ENCODE peak calls at places on chromosomes 7 and 10, in eight cellular contexts. S, X, Z, C, L, O, V and H are unnamed samples.

GRCh38 chr7:18352339-18353255 is 143.0 kb upstream of the HDAC9 start:
- DNase-seq in S (peak), X (peak), Z (peak), C (peak), L (peak), O (peak), V (peak), H (peak)

GRCh38 chr7:712601-713457 is 13.7 kb upstream of the DNAAF5 start:
- DNase-seq in S (no peak), X (no peak), Z (no peak), C (no peak), L (no peak), O (no peak), V (no peak), H (no peak)

GRCh38 chr10:132070724-132071123 is 5.0 kb downstream of the JAKMIP3 start:
- DNase-seq in S (no peak), X (no peak), Z (no peak), C (no peak), L (no peak), O (no peak), V (no peak), H (no peak)

GRCh38 chr7:27078616-27079233 is 17.1 kb downstream of the HOXA1 start:
- DNase-seq in S (no peak), X (no peak), Z (no peak), C (no peak), L (no peak), O (no peak), V (no peak), H (no peak)

GRCh38 chr10:27857616-27858015 is 112.0 kb upstream of the MKX start:
- DNase-seq in S (no peak), X (no peak), Z (no peak), C (no peak), L (no peak), O (no peak), V (no peak), H (no peak)

GRCh38 chr10:125599194-125599593 is 83.8 kb downstream of the TEX36 start:
- DNase-seq in S (no peak), X (no peak), Z (no peak), C (peak), L (no peak), O (no peak), V (no peak), H (no peak)

GRCh38 chr10:110411047-110411410 is 86.7 kb upstream of the DUSP5 start:
- DNase-seq in S (peak), X (peak), Z (peak), C (no peak), L (no peak), O (no peak), V (no peak), H (no peak)

GRCh38 chr10:28790146-28790545 is 112.8 kb downstream of the BAMBI start:
- DNase-seq in S (no peak), X (no peak), Z (no peak), C (no peak), L (no peak), O (no peak), V (no peak), H (no peak)

GRCh38 chr7:29342761-29343160 is 148.2 kb downstream of the CHN2 start:
- DNase-seq in S (no peak), X (peak), Z (no peak), C (no peak), L (peak), O (no peak), V (no peak), H (no peak)

GRCh38 chr10:15515207-15515606 is 144.1 kb upstream of the FAM171A1 start:
- DNase-seq in S (peak), X (no peak), Z (no peak), C (no peak), L (peak), O (no peak), V (no peak), H (no peak)

GRCh38 chr7:145360511-145361100 is 524.8 kb upstream of the TPK1 start:
- DNase-seq in S (no peak), X (no peak), Z (no peak), C (no peak), L (no peak), O (no peak), V (no peak), H (no peak)

GRCh38 chr7:114243019-114243507 is 171.6 kb upstream of the FOXP2 start:
- DNase-seq in S (no peak), X (peak), Z (no peak), C (no peak), L (no peak), O (no peak), V (no peak), H (no peak)

GRCh38 chr7:130071701-130072622 is 1.6 kb downstream of the KLHDC10 start:
- DNase-seq in S (peak), X (peak), Z (peak), C (peak), L (peak), O (peak), V (peak), H (peak)

GRCh38 chr10:10222288-10222945 is 795.3 kb upstream of the CELF2 start:
- DNase-seq in S (no peak), X (peak), Z (no peak), C (no peak), L (no peak), O (no peak), V (no peak), H (no peak)

GRCh38 chr7:127252736-127253288 is at the start of gene GRM8:
- DNase-seq in S (peak), X (peak), Z (peak), C (peak), L (peak), O (no peak), V (no peak), H (peak)

GRCh38 chr10:19947203-19947602 is 131.0 kb downstream of the PLXDC2 start:
- DNase-seq in S (no peak), X (no peak), Z (no peak), C (no peak), L (no peak), O (no peak), V (no peak), H (no peak)
- H3K4me3 ChIP-seq in S (no peak), X (no peak), Z (no peak), C (no peak), L (no peak), O (no peak), V (no peak), H (no peak)

GRCh38 chr7:14973712-14974428 is 71.3 kb upstream of the DGKB start:
- DNase-seq in S (no peak), X (no peak), Z (no peak), C (no peak), L (no peak), O (no peak), V (no peak), H (no peak)
- H3K4me3 ChIP-seq in S (no peak), X (no peak), Z (no peak), C (no peak), L (no peak), O (no peak), V (no peak), H (no peak)

GRCh38 chr10:32376780-32377179 is 29.8 kb upstream of the EPC1 start:
- DNase-seq in S (no peak), X (no peak), Z (no peak), C (no peak), L (no peak), O (no peak), V (no peak), H (no peak)

GRCh38 chr10:32373496-32373895 is 26.5 kb upstream of the EPC1 start:
- DNase-seq in S (no peak), X (no peak), Z (no peak), C (no peak), L (no peak), O (no peak), V (no peak), H (no peak)

GRCh38 chr10:32376027-32376426 is 29.1 kb upstream of the EPC1 start:
- DNase-seq in S (no peak), X (no peak), Z (no peak), C (no peak), L (peak), O (no peak), V (no peak), H (no peak)

GRCh38 chr10:32373031-32373430 is 26.1 kb upstream of the EPC1 start:
- DNase-seq in S (no peak), X (no peak), Z (no peak), C (no peak), L (no peak), O (no peak), V (no peak), H (no peak)

DNA sequence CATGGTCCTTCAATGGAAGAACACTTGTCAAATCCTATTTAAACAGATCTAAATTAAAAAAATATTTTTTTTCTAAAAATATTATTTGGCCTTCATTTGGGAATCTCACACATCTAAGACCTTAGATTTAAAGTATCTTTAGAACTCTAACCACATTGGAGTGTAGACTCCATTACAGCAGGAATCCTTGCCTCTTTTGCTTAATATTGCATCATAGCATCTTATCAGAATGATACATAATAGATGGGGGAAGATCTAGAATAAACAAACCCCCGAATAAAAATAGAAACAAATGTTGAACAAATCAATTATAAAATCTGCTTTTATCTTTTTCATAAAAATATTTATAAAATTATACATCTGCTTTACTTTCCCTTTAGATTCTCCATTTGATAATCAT is 27.6 kb upstream of the EPC1 start:
- DNase-seq in S (no peak), X (no peak), Z (no peak), C (no peak), L (no peak), O (no peak), V (no peak), H (no peak)
- H3K4me3 ChIP-seq in S (no peak), X (no peak), Z (no peak), C (no peak), L (peak), O (no peak), V (no peak), H (no peak)

DNA sequence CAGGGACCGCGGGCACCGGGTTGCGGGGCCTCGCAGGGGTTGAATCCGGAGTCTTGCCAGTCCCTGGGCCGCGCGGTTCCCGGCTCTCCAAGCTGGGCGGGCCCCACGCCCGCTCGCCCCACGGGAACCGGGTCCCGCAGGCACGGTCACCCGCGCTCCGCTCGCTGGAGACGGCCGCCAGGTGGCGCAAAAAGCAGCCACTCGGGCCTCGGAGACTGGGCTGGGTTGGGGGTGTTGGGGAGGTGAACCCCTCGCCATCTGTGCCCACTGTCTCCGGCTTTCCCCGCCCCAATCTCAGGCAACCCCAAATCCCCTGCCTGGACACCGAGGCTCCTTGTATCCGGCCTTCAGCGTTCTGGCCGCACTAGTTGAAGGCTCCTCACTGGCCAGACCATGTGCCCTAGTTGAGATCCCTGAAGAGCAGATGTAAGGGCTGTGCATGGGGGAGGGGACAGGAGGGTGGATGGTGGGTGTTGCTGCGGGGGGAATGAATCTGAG is 1.5 kb upstream of the ACHE start:
- DNase-seq in S (no peak), X (no peak), Z (no peak), C (no peak), L (peak), O (no peak), V (no peak), H (peak)
- H3K4me3 ChIP-seq in S (peak), X (no peak), Z (peak), C (no peak), L (peak), O (no peak), V (peak), H (no peak)

GRCh38 chr7:34396437-34397064 is 261.5 kb upstream of the NPSR1 start:
- DNase-seq in S (no peak), X (peak), Z (no peak), C (no peak), L (no peak), O (no peak), V (no peak), H (no peak)
- H3K4me3 ChIP-seq in S (no peak), X (no peak), Z (no peak), C (no peak), L (no peak), O (no peak), V (no peak), H (no peak)

DNA sequence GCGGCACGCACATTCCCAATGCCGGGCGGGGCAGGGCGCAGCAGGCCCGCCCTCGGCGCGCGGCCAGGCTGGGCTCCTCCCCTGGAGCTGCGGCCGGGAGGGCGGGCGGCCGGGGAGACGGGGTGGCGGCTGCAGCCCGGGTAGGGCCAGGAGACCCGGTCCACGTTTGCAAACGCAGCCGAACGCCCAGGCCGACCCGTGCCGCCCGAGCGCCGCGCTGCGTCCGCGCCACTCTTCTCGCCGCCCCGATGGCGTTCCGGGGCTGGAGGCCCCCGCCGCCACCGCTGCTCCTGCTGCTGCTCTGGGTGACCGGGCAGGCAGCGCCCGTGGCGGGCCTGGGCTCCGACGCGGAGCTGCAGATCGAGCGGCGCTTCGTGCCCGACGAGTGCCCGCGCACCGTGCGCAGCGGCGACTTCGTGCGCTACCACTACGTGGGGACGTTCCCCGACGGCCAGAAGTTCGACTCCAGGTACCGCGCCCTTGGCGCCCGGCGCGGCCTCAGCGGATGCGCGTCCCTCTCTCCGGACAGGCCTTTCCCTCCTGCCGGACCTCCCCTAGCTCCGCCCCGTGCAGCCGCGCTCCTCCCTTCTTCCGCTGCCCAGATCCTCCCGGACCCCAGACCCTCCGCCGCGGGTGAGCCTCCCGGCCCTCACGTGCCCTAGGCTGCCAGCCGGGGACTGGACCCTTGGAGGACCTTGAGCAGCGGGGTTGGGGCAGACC is at the start of gene FKBP9:
- DNase-seq in S (peak), X (peak), Z (peak), C (peak), L (peak), O (no peak), V (no peak), H (peak)
- H3K4me3 ChIP-seq in S (peak), X (peak), Z (peak), C (peak), L (peak), O (peak), V (peak), H (peak)